ENCODE peak calls at places on chromosome 4, in four cellular contexts. K is cardiac muscle cell, T is transverse colon, G is body of pancreas. W is an unnamed sample. For H3K4me1, the result is how much of the 10 kb centered on the place peaks cover.

GRCh38 chr4:11426716-11427115 is 2.0 kb downstream of the HS3ST1 start:
- DNase-seq in T (no peak), K (peak), G (no peak), W (no peak)

GRCh38 chr4:153684182-153685073 is at the start of gene TLR2:
- DNase-seq in K (peak), G (peak), T (peak), W (peak)

GRCh38 chr4:3418029-3418762 is 23.6 kb upstream of the HGFAC start:
- DNase-seq in K (no peak), G (peak), T (no peak), W (peak)

GRCh38 chr4:131302108-131302507 is 1847.0 kb upstream of the PCDH10 start:
- DNase-seq in G (no peak), T (no peak), K (no peak), W (no peak)

GRCh38 chr4:120088507-120088906 is 21.9 kb upstream of the MAD2L1 start:
- DNase-seq in G (no peak), T (no peak), K (no peak), W (no peak)

GRCh38 chr4:139754913-139755312 is 89.3 kb downstream of the MGST2 start:
- DNase-seq in T (no peak), K (no peak), G (no peak), W (no peak)

GRCh38 chr4:182022899-182023298 is 220.3 kb upstream of the TENM3 start:
- DNase-seq in K (no peak), G (no peak), T (no peak), W (no peak)

GRCh38 chr4:21790437-21791029 is 158.0 kb downstream of the KCNIP4 start:
- DNase-seq in K (peak), T (no peak), G (no peak), W (no peak)

GRCh38 chr4:186757696-186758330 is 34.2 kb upstream of the FAT1 start:
- DNase-seq in K (no peak), T (no peak), G (no peak), W (no peak)

DNA sequence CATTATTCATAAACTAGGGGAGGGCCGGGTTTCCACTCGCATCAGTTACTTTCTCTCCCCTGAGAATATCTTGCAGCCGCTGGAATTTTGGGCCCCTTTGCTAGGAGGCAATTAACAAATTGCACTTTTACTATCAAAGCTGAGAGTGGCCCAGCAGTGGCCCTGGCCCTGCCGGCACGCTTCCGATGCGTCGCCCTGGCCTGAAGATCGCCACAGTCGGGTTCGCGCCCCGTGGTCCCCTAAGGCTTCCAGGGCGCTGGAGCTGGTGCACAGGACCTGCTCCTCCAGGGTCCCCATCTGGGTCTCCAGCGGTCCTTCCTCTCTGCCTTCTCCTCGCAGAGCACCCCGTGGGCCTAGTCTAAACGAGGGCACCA is 486 bp upstream of the CWH43 start:
- DNase-seq in K (no peak), G (no peak), T (no peak), W (no peak)
- H3K4me3 ChIP-seq in K (no peak), G (no peak), T (no peak), W (no peak)

GRCh38 chr4:2266821-2267220 is 4.9 kb upstream of the MXD4 start:
- DNase-seq in K (no peak), G (no peak), T (no peak), W (no peak)

GRCh38 chr4:2264481-2265041 is 2.7 kb upstream of the MXD4 start:
- DNase-seq in G (peak), T (no peak), K (no peak), W (peak)

GRCh38 chr4:2266181-2266580 is 4.3 kb upstream of the MXD4 start:
- DNase-seq in G (peak), T (no peak), K (peak), W (peak)

GRCh38 chr4:2263701-2264321 is 1.9 kb upstream of the MXD4 start:
- DNase-seq in G (peak), K (no peak), T (no peak), W (peak)

GRCh38 chr4:2265113-2266110 is 3.5 kb upstream of the MXD4 start:
- DNase-seq in G (no peak), K (no peak), T (no peak), W (peak)
- H3K27ac ChIP-seq in G (no peak), K (no peak), T (peak), W (no peak)

GRCh38 chr4:107902715-107903114 is 28.6 kb upstream of the CYP2U1 start:
- DNase-seq in K (no peak), G (no peak), T (no peak), W (no peak)

GRCh38 chr4:107900067-107900466 is 31.3 kb upstream of the CYP2U1 start:
- DNase-seq in K (no peak), G (no peak), T (no peak), W (no peak)

GRCh38 chr4:107901213-107901934 is 30.0 kb upstream of the CYP2U1 start:
- DNase-seq in K (no peak), G (no peak), T (no peak), W (no peak)

GRCh38 chr4:107897823-107898222 is 33.5 kb upstream of the CYP2U1 start:
- DNase-seq in G (no peak), T (no peak), K (no peak), W (no peak)

DNA sequence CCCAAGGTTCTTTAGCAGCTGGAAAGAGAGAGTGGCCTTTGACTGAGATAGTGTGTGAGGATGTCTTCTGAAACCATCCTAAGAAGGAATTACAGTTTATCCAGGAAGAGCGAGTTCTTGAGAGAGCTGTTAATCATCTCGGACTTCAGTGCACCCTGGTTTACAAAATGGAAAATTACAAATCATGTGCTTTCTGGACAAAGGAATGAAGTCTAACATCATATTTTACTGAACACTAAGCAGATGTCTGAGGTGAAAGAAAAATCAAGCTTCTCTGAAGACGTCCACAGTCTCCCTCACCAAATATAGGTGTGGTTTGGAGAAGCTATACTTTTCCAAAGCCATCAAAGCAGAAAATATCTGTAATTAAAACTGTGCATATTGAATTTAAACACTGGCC is 30.8 kb upstream of the CYP2U1 start:
- DNase-seq in K (no peak), G (no peak), T (no peak), W (no peak)
- H3K4me1 ChIP-seq in K (under half), G (under half), T (under half), W (under half)

GRCh38 chr4:122000849-122001248 is 49.0 kb upstream of the TRPC3 start:
- DNase-seq in G (no peak), K (no peak), T (no peak), W (no peak)
- H3K4me3 ChIP-seq in G (no peak), K (no peak), T (no peak), W (no peak)

GRCh38 chr4:79650794-79651431 is 242.9 kb upstream of the GK2 start:
- DNase-seq in T (no peak), G (no peak), K (peak), W (no peak)
- H3K27ac ChIP-seq in T (peak), G (no peak), K (no peak), W (no peak)

W was measured in aorta.